ENCODE peak calls at places on chromosomes 12 and 14, in five cellular contexts. B is A549, C is lung, O is BE2C, D is suprapubic skin. F is an unnamed sample.
A peak's percentile ranks its signal among the peaks of the same experiment; 100 is the strongest.

GRCh38 chr12:56119361-56119796 is 1.3 kb downstream of the ZC3H10 start:
- DNase-seq in B (peak; percentile 94), C (peak; percentile 82), O (peak; percentile 84), D (peak; percentile 86), F (peak; percentile 55)

GRCh38 chr12:89040146-89040964 is 311.9 kb downstream of the DUSP6 start:
- DNase-seq in B (no peak), C (no peak), O (no peak), D (no peak), F (no peak)

GRCh38 chr12:25384038-25384953 is 133.6 kb upstream of the KRAS start:
- DNase-seq in B (peak; percentile 25), C (no peak), O (no peak), D (no peak), F (no peak)

GRCh38 chr12:13504736-13505135 is 308.2 kb downstream of the EMP1 start:
- DNase-seq in B (no peak), C (no peak), O (no peak), D (no peak), F (no peak)

GRCh38 chr12:659090-659683 is 4.1 kb downstream of the NINJ2 start:
- DNase-seq in B (no peak), C (no peak), O (no peak), D (no peak), F (no peak)

GRCh38 chr12:79331870-79332269 is 358.9 kb downstream of the PAWR start:
- DNase-seq in B (no peak), C (no peak), O (no peak), D (no peak), F (no peak)

GRCh38 chr14:90344920-90345557 is 13.3 kb upstream of the NRDE2 start:
- DNase-seq in B (no peak), C (no peak), O (no peak), D (no peak), F (no peak)

GRCh38 chr14:75697371-75697770 is 36.3 kb downstream of the TTLL5 start:
- DNase-seq in B (no peak), C (no peak), O (no peak), D (no peak), F (no peak)

GRCh38 chr14:22131749-22132476 is 457.1 kb downstream of the DAD1 start:
- DNase-seq in B (peak; percentile 27), C (no peak), O (peak; percentile 31), D (no peak), F (no peak)

GRCh38 chr14:69528930-69529329 is 44.4 kb downstream of the PLEKHD1 start:
- DNase-seq in B (no peak), C (no peak), O (no peak), D (no peak), F (no peak)

GRCh38 chr12:122854554-122854953 is 19.3 kb downstream of the HIP1R start:
- DNase-seq in B (no peak), C (no peak), O (no peak), D (no peak), F (no peak)

GRCh38 chr12:7130791-7131501 is 775 bp downstream of the CLSTN3 start:
- DNase-seq in B (no peak), C (peak; percentile 57), O (peak; percentile 61), D (no peak), F (peak; percentile 33)

GRCh38 chr12:29709056-29709455 is 74.7 kb downstream of the TMTC1 start:
- DNase-seq in B (no peak), C (no peak), O (no peak), D (no peak), F (no peak)

GRCh38 chr12:59699408-59700144 is 103.7 kb downstream of the SLC16A7 start:
- DNase-seq in B (no peak), C (no peak), O (no peak), D (no peak), F (no peak)

GRCh38 chr12:64633940-64634337 is 23.6 kb downstream of the RASSF3 start:
- DNase-seq in B (peak; percentile 92), C (peak; percentile 60), O (peak; percentile 44), D (no peak), F (peak; percentile 46)

GRCh38 chr14:98994571-98994970 is 277.4 kb downstream of the BCL11B start:
- DNase-seq in B (no peak), C (no peak), O (no peak), D (no peak), F (no peak)

GRCh38 chr12:69630191-69630590 is 19.5 kb upstream of the LRRC10 start:
- DNase-seq in B (peak; percentile 40), C (no peak), O (no peak), D (no peak), F (no peak)

GRCh38 chr14:49687942-49688700 is at the start of gene POLE2:
- DNase-seq in B (peak; percentile 84), C (peak; percentile 75), O (peak; percentile 90), D (peak; percentile 89), F (peak; percentile 78)

GRCh38 chr12:34108405-34108803 is 86.1 kb downstream of the ALG10 start:
- DNase-seq in B (no peak), C (no peak), O (no peak), D (no peak), F (no peak)

GRCh38 chr14:29243355-29243754 is 476.8 kb downstream of the FOXG1 start:
- DNase-seq in B (no peak), C (no peak), O (no peak), D (no peak), F (no peak)

GRCh38 chr14:85466678-85467077 is 63.3 kb upstream of the FLRT2 start:
- DNase-seq in B (peak; percentile 25), C (no peak), O (no peak), D (no peak), F (no peak)

GRCh38 chr12:111068281-111068680 is 147.9 kb upstream of the MYL2 start:
- DNase-seq in B (no peak), C (no peak), O (no peak), D (no peak), F (no peak)

GRCh38 chr12:34394211-34395055 is 372.1 kb downstream of the ALG10 start:
- DNase-seq in B (no peak), C (no peak), O (peak; percentile 1), D (peak; percentile 55), F (peak; percentile 6)

GRCh38 chr12:131733874-131734273 is 23.0 kb downstream of the SFSWAP start:
- DNase-seq in B (no peak), C (no peak), O (no peak), D (no peak), F (no peak)

GRCh38 chr12:47777151-47777550 is 4.1 kb downstream of the SLC48A1 start:
- DNase-seq in B (no peak), C (no peak), O (no peak), D (no peak), F (no peak)

GRCh38 chr12:75862692-75863471 is 168.7 kb downstream of the PHLDA1 start:
- DNase-seq in B (peak; percentile 90), C (no peak), O (no peak), D (no peak), F (no peak)

GRCh38 chr12:83514372-83514771 is 827.7 kb downstream of the TMTC2 start:
- DNase-seq in B (no peak), C (no peak), O (no peak), D (no peak), F (no peak)

GRCh38 chr14:105943973-105944602 is 417.7 kb downstream of the TMEM121 start:
- DNase-seq in B (no peak), C (peak; percentile 6), O (no peak), D (no peak), F (no peak)
- H3K9me3 ChIP-seq in B (no peaks in the 10 kb centered on the region), C (no peaks in the 10 kb centered on the region), O (no peaks in the 10 kb centered on the region), D (no peaks in the 10 kb centered on the region), F (peaks cover 20% of the 10 kb centered on the region)

DNA sequence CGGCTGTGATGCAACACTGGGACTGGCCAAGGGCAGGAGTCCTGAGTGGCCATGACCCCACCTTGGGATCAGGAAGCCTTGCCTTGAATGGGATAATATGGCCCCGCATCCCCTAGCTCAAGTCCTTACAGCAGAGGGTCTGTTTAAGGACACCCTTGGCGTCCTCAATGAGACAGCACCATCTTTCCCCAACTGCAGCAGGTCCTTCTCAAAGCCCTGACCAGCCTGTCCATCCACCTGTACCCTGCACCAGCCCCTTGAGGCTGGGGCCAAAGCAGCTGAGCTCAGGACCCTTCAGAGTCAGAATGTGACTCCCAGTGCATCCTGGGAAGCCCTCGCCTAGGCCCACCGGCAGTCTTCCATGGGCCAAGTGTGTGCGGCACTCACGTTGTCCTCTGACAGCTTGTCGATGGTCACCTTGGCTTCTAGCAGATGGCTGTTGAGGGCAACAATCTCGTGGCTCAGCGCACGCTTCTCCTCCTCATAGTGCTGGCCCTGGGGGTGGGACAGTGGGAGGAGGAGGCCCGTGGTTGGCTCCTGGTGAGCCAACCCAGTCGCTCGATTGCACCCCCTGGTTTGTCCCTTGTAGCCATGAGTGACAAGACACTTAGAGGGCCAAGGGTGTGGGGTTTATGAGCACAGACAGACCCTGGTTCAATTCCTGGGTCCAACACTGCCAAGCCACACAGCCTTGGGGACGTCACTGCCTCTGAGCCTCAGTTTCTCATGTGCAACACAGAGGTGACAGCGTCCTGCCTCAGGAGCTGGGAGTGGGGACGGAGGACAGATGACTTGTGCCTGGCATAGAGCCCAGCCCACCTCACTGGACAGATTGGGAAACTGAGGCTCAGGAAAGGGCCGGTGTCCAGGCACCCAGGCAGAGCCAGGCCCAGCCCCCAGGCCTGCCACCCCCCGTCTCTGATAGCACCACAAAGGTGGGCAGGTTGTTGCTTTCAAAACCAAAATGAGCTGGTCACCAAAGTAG is 43.5 kb downstream of the BEGAIN start:
- DNase-seq in B (no peak), C (no peak), O (no peak), D (no peak), F (no peak)
- H3K4me1 ChIP-seq in B (peaks cover 5% of the 10 kb centered on the region), C (peaks cover 11% of the 10 kb centered on the region), O (no peaks in the 10 kb centered on the region), D (peaks cover 28% of the 10 kb centered on the region), F (peaks cover 26% of the 10 kb centered on the region)

GRCh38 chr14:36751116-36751515 is 89.5 kb downstream of the PAX9 start:
- DNase-seq in B (no peak), C (no peak), O (no peak), D (no peak), F (no peak)

GRCh38 chr14:36750244-36750643 is 88.6 kb downstream of the PAX9 start:
- DNase-seq in B (no peak), C (no peak), O (no peak), D (no peak), F (no peak)

GRCh38 chr14:36746907-36747306 is 85.2 kb downstream of the PAX9 start:
- DNase-seq in B (no peak), C (no peak), O (no peak), D (no peak), F (no peak)

GRCh38 chr14:36748814-36749213 is 87.2 kb downstream of the PAX9 start:
- DNase-seq in B (no peak), C (no peak), O (no peak), D (no peak), F (no peak)

GRCh38 chr14:36747411-36748184 is 85.9 kb downstream of the PAX9 start:
- DNase-seq in B (peak; percentile 17), C (no peak), O (no peak), D (no peak), F (no peak)
- TF ChIP-seq CTCF in B (peak; percentile 57), C (no peak), O (peak; percentile 59), D (peak; percentile 13), F (peak; percentile 33)

GRCh38 chr14:102672410-102672960 is 80.0 kb downstream of the RCOR1 start:
- DNase-seq in B (no peak), C (no peak), O (no peak), D (no peak), F (no peak)
- H3K9me3 ChIP-seq in B (no peaks in the 10 kb centered on the region), C (no peaks in the 10 kb centered on the region), O (no peaks in the 10 kb centered on the region), D (no peaks in the 10 kb centered on the region), F (no peaks in the 10 kb centered on the region)

GRCh38 chr12:108837680-108838079 is 19.7 kb downstream of the SSH1 start:
- DNase-seq in B (no peak), C (no peak), O (no peak), D (no peak), F (no peak)
- H3K4me1 ChIP-seq in B (peaks cover 75% of the 10 kb centered on the region), C (peaks cover 44% of the 10 kb centered on the region), O (peaks cover 17% of the 10 kb centered on the region), D (peaks cover 67% of the 10 kb centered on the region), F (peaks cover 98% of the 10 kb centered on the region)